ENCODE peak calls at places on chromosomes 4 and X, in seven cellular contexts. B is mammary epithelial cell, X is heart right ventricle, N is A673, W is left lung, C is right lobe of liver, U is pancreas. Y is an unnamed sample. For H3K27me3 and H3K4me1, the result is how much of the 10 kb centered on the place peaks cover.

GRCh38 chr4:152247271-152247975 is 288.5 kb downstream of the FBXW7 start:
- DNase-seq in B (no peak), X (peak), N (no peak), W (no peak), C (no peak), U (no peak), Y (no peak)

GRCh38 chr4:23888421-23889319 is 1.2 kb downstream of the PPARGC1A start:
- DNase-seq in B (peak), X (no peak), N (no peak), W (no peak), C (no peak), U (no peak), Y (no peak)

GRCh38 chr4:6119507-6120020 is 80.8 kb downstream of the JAKMIP1 start:
- DNase-seq in B (peak), X (no peak), N (no peak), W (no peak), C (no peak), U (peak), Y (no peak)

GRCh38 chr4:15651682-15652081 is 3.5 kb downstream of the FBXL5 start:
- DNase-seq in B (no peak), X (no peak), N (no peak), W (no peak), C (no peak), U (no peak), Y (no peak)

GRCh38 chr4:929970-930625 is 2.0 kb downstream of the GAK start:
- DNase-seq in B (no peak), X (no peak), N (no peak), W (no peak), C (no peak), U (peak), Y (no peak)

GRCh38 chr4:156584100-156584499 is 387.5 kb downstream of the PDGFC start:
- DNase-seq in B (peak), X (no peak), N (no peak), W (no peak), C (no peak), U (no peak), Y (no peak)

GRCh38 chr4:123415977-123416376 is 19.4 kb downstream of the SPRY1 start:
- DNase-seq in B (peak), X (no peak), N (no peak), W (no peak), C (no peak), U (no peak), Y (no peak)

GRCh38 chrX:5415738-5416137 is 812.9 kb downstream of the NLGN4X start:
- DNase-seq in B (no peak), X (no peak), N (no peak), W (no peak), C (no peak), U (no peak), Y (no peak)

GRCh38 chr4:139907001-139907809 is 241.6 kb downstream of the MGST2 start:
- DNase-seq in B (no peak), X (no peak), N (no peak), W (no peak), C (no peak), U (no peak), Y (no peak)

GRCh38 chr4:165476214-165477098 is 97.6 kb downstream of the CPE start:
- DNase-seq in B (peak), X (no peak), N (no peak), W (no peak), C (no peak), U (no peak), Y (no peak)

GRCh38 chr4:5754529-5754881 is 43.5 kb downstream of the EVC start:
- DNase-seq in B (no peak), X (no peak), N (no peak), W (no peak), C (no peak), U (no peak), Y (no peak)

GRCh38 chr4:29704059-29704458 is 1016.1 kb upstream of the PCDH7 start:
- DNase-seq in B (no peak), X (no peak), N (no peak), W (no peak), C (no peak), U (no peak), Y (no peak)

GRCh38 chr4:81694514-81694913 is 222.8 kb upstream of the RASGEF1B start:
- DNase-seq in B (no peak), X (no peak), N (no peak), W (no peak), C (no peak), U (no peak), Y (no peak)

GRCh38 chr4:3391422-3391821 is 50.3 kb upstream of the HGFAC start:
- DNase-seq in B (no peak), X (no peak), N (no peak), W (no peak), C (no peak), U (no peak), Y (no peak)

GRCh38 chrX:152070186-152070585 is 68.2 kb downstream of the MAGEA10 start:
- DNase-seq in B (peak), X (no peak), N (no peak), W (no peak), C (no peak), U (no peak), Y (no peak)
- H3K27me3 ChIP-seq in B (under half), X (under half), N (under half), W (under half), C (under half), U (under half), Y (under half)

GRCh38 chr4:94577136-94577535 is 125.4 kb downstream of the PDLIM5 start:
- DNase-seq in B (no peak), X (no peak), N (peak), W (no peak), C (no peak), U (no peak), Y (no peak)

GRCh38 chr4:94578195-94578594 is 126.5 kb downstream of the PDLIM5 start:
- DNase-seq in B (no peak), X (no peak), N (no peak), W (no peak), C (no peak), U (no peak), Y (no peak)

GRCh38 chr4:94574616-94575015 is 122.9 kb downstream of the PDLIM5 start:
- DNase-seq in B (no peak), X (no peak), N (no peak), W (no peak), C (no peak), U (no peak), Y (no peak)

GRCh38 chr4:94575652-94576051 is 123.9 kb downstream of the PDLIM5 start:
- DNase-seq in B (no peak), X (no peak), N (no peak), W (no peak), C (no peak), U (no peak), Y (no peak)

DNA sequence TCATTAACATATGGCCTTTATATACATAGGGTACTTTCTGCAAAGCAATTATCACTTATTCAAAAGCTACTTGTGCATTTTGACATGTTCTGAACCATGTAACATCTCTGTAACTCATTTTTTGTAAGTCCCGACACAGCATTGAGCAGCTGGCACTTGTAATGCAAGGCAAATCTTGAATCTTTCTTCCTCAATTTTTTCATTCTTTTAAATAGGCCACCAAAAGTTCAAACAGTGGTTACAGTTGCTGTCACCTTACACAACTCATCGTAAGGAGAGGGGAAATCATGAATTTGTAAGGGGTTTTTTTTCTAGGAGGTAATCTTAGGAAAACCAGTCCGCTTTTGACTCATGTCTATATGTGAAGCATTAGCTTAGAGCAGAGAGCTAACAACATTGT is 124.4 kb downstream of the PDLIM5 start:
- DNase-seq in B (no peak), X (no peak), N (no peak), W (no peak), C (no peak), U (no peak), Y (no peak)
- H3K27ac ChIP-seq in B (no peak), X (peak), N (peak), W (no peak), C (no peak), U (no peak), Y (no peak)

GRCh38 chr4:102707150-102707549 is 53.6 kb downstream of the MANBA start:
- DNase-seq in B (no peak), X (no peak), N (no peak), W (no peak), C (no peak), U (no peak), Y (no peak)
- H3K4me1 ChIP-seq in B (under half), X (under half), N (under half), W (under half), C (under half), U (under half), Y (under half)

DNA sequence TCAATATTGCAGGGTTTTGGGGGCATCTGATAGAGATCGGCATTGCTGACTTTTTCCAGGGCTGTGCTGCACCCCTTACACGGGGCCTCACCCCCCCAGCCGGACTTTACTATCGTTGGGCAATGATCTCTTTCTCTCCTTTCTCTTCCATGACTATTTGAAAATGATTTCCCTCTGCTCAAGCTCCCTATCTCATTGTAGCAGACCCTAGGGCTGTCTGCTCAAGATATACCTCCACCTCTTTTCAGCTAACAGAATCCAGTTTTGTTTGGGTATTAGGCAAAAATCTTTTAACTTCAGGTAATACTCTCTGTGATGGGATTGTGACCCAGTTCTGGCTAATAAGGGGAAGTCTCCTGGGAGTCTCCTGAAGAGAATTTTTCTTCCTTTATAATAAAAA is 43.5 kb upstream of the ATP6AP2 start:
- DNase-seq in B (no peak), X (no peak), N (no peak), W (no peak), C (no peak), U (no peak), Y (no peak)
- H3K27me3 ChIP-seq in B (under half), X (under half), N (under half), W (under half), C (under half), U (under half), Y (under half)

GRCh38 chrX:431032-431431 is 44.3 kb upstream of the PPP2R3B start:
- DNase-seq in B (no peak), X (no peak), N (no peak), W (no peak), C (no peak), U (no peak), Y (no peak)
- H3K27ac ChIP-seq in B (no peak), X (no peak), N (no peak), W (no peak), C (no peak), U (no peak), Y (no peak)

DNA sequence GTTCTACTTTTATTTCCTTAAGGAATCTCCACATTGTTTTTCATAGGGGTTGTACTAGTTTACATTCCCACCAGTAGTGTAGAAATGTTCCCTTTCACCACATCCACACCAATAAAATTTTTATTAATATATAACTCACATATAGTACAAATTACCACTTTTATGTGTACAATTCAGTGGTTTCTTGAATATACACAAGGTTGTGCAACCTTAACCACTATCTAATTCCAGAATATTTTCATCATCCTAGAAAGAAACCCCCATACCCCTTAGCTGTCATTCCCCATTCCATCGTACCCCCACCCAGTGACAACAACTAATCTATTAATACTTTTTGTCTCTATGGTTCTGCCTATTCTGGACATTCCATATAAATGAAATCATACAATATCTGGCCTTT is 108.3 kb upstream of the USP9X start:
- DNase-seq in B (no peak), X (no peak), N (no peak), W (no peak), C (no peak), U (no peak), Y (no peak)
- H3K4me1 ChIP-seq in B (under half), X (under half), N (under half), W (under half), C (under half), U (under half), Y (under half)

GRCh38 chr4:8701101-8702019 is 108.8 kb downstream of the CPZ start:
- DNase-seq in B (no peak), X (no peak), N (no peak), W (no peak), C (peak), U (no peak), Y (no peak)

GRCh38 chr4:8702020-8702495 is 109.5 kb downstream of the CPZ start:
- DNase-seq in B (no peak), X (no peak), N (no peak), W (no peak), C (peak), U (no peak), Y (no peak)

GRCh38 chr4:8703857-8704495 is 111.4 kb downstream of the CPZ start:
- DNase-seq in B (no peak), X (no peak), N (no peak), W (no peak), C (peak), U (peak), Y (no peak)

GRCh38 chr4:8703401-8703696 is 110.8 kb downstream of the CPZ start:
- DNase-seq in B (no peak), X (no peak), N (no peak), W (no peak), C (no peak), U (no peak), Y (no peak)

DNA sequence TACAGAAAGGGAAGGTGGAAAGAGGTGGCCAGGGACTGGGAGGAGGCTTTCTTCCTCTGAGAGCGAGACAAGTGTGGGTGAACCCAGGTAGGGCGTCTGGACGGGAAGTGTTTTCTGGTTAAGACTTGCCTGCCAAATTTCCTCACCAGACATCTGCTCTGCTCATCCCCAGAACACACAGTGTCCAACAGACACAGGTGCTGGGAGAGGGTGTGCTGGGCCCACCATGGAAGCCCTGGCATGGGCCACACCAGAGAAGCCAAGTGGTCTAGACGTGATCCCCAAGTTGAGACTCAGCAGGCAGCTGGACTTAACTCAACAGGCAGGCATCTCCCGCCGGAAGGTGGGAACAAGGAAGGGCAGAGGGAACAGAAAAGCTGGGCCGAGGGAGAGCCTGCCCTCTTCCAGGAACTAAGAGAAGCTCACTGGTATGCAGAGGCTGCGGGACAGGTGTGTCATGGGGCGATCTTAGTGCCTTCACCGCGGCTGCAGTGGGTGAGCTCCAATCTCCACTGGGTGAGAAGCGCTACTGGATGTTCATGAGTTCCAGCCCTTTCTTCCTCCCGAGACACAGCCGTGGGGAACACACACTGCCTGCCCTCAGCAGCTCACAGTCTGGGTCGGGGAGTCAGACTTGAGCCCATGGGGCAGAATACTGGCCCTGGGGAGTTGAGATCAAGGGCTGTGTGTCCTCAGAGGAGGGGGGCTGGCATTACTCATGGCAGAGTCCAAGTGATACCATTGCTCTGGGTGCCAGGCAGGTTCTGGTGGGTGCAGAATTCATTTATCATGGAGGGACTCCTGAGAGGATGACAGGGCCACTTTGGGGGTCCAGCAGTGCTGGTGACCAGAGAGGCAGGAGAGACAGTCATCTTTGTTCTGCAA is 110.2 kb downstream of the CPZ start:
- DNase-seq in B (no peak), X (no peak), N (no peak), W (no peak), C (peak), U (no peak), Y (no peak)
- H3K27me3 ChIP-seq in B (under half), X (half or more), N (half or more), W (under half), C (under half), U (under half), Y (under half)

GRCh38 chr4:185535818-185536729 is 767 bp upstream of the PDLIM3 start:
- DNase-seq in B (peak), X (no peak), N (no peak), W (no peak), C (no peak), U (no peak), Y (no peak)

GRCh38 chr4:185534534-185534849 is 815 bp downstream of the PDLIM3 start:
- DNase-seq in B (no peak), X (no peak), N (no peak), W (no peak), C (no peak), U (no peak), Y (no peak)

GRCh38 chr4:185532327-185532726 is 3.0 kb downstream of the PDLIM3 start:
- DNase-seq in B (no peak), X (no peak), N (no peak), W (no peak), C (no peak), U (no peak), Y (no peak)

GRCh38 chr4:185534850-185535761 is at the start of gene PDLIM3:
- DNase-seq in B (peak), X (peak), N (no peak), W (peak), C (peak), U (peak), Y (no peak)

DNA sequence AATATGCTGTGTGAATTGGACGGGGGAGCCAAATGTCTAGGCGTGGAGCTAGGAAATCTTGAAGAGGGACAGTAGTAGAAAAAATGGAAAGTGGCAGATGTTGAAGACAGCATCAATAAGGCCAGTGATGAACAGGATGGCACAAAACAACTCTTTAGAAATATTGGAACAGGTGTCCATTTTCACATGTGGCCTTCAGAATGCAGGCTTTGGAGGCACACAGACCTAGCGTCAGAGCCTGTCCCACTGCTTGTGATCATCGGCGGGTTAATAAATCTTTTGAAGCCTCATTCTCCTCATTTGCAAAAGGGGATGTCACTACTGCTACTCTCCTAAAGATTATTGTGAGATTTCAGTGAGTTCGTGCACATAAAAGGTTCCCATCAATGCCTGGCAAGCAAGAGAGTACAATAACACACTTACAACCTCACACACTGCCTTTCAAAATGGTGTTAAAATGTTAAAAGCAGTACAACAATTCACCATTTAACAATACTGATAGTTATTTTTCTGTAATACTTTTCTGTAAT is 2.4 kb downstream of the PDLIM3 start:
- DNase-seq in B (no peak), X (no peak), N (no peak), W (no peak), C (no peak), U (no peak), Y (no peak)
- H3K27ac ChIP-seq in B (no peak), X (peak), N (no peak), W (no peak), C (no peak), U (no peak), Y (no peak)

DNA sequence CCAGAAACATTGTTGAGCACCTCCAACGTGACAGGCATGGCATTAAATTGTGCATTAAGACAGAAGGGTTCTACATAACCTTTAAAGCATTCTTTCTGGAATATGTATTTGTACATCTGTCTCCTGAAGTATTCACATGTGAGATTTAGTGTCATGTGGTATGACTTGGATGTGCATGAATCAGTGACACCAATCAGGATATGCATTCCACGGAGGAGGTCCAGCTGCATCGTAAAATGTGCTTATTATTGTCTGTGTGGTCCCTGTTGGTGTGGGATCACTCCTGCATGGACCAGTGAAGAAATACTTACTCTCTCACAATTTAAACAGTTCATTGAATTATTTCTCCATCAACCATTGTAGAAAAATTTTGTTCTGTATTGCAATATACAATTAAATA is 149.0 kb downstream of the MID1 start:
- DNase-seq in B (no peak), X (no peak), N (no peak), W (no peak), C (no peak), U (no peak), Y (no peak)
- H3K4me1 ChIP-seq in B (under half), X (under half), N (under half), W (under half), C (under half), U (under half), Y (under half)

Y was measured in CD8-positive, alpha-beta memory T cell.